ENCODE peak calls at places on chromosomes 12 and 14, in eight cellular contexts. O is cardiac septum; D is ELF-1; V is EH; B is CD4-positive, alpha-beta T cell; C is central memory CD4-positive, alpha-beta T cell; S is astrocyte of the cerebellum; R is germinal center. K is an unnamed sample.

GRCh38 chr14:62914025-62914424 is 131.2 kb downstream of the KCNH5 start:
- DNase-seq in O (no peak), D (no peak), V (peak; percentile 9), B (no peak), C (no peak), S (peak; percentile 9), R (no peak), K (no peak)

GRCh38 chr14:101187816-101188570 is 284.5 kb upstream of the RTL1 start:
- DNase-seq in O (peak; percentile 71), D (no peak), V (no peak), B (no peak), C (no peak), S (no peak), R (no peak), K (no peak)

GRCh38 chr12:27343255-27344000 is 10.8 kb downstream of the BMAL2 start:
- DNase-seq in O (no peak), D (no peak), V (peak; percentile 93), B (no peak), C (no peak), S (peak; percentile 82), R (no peak), K (no peak)

GRCh38 chr12:116068853-116069252 is 208.6 kb downstream of the MED13L start:
- DNase-seq in O (no peak), D (no peak), V (no peak), B (no peak), C (no peak), S (no peak), R (no peak), K (no peak)

GRCh38 chr14:59131926-59132763 is 56.3 kb upstream of the DAAM1 start:
- DNase-seq in O (no peak), D (no peak), V (no peak), B (no peak), C (no peak), S (no peak), R (no peak), K (no peak)

GRCh38 chr12:58966939-58967338 is 46.6 kb upstream of the LRIG3 start:
- DNase-seq in O (no peak), D (no peak), V (peak; percentile 33), B (no peak), C (no peak), S (no peak), R (no peak), K (no peak)

GRCh38 chr12:76863811-76864210 is 15.0 kb downstream of the CSRP2 start:
- DNase-seq in O (no peak), D (no peak), V (peak; percentile 82), B (no peak), C (no peak), S (no peak), R (no peak), K (no peak)

GRCh38 chr14:71387753-71388152 is 480.5 kb downstream of the PCNX1 start:
- DNase-seq in O (no peak), D (no peak), V (no peak), B (no peak), C (no peak), S (no peak), R (no peak), K (no peak)

GRCh38 chr14:61426048-61426447 is 104.7 kb downstream of the PRKCH start:
- DNase-seq in O (no peak), D (no peak), V (no peak), B (no peak), C (no peak), S (no peak), R (no peak), K (no peak)

K was measured in occipital lobe.